ENCODE peak calls at places on chromosomes 1 and 21, in seven cellular contexts. H, Q, N, V, I, L and G are unnamed samples.

GRCh38 chr1:191255354-191256057 is 777.8 kb upstream of the BRINP3 start:
- ATAC-seq in H (no peak), Q (no peak), N (no peak), V (no peak), I (no peak), L (no peak), G (no peak)

GRCh38 chr1:176696109-176696508 is 233.1 kb downstream of the PAPPA2 start:
- ATAC-seq in H (no peak), Q (no peak), N (no peak), V (no peak), I (no peak), L (no peak), G (no peak)

GRCh38 chr1:53197301-53198205 is 929 bp downstream of the CPT2 start:
- ATAC-seq in H (peak), Q (no peak), N (peak), V (no peak), I (no peak), L (no peak), G (peak)

GRCh38 chr1:213393860-213394259 is 342.8 kb downstream of the RPS6KC1 start:
- ATAC-seq in H (no peak), Q (no peak), N (no peak), V (no peak), I (no peak), L (no peak), G (no peak)

GRCh38 chr1:247322849-247323586 is 8.6 kb downstream of the ZNF496 start:
- ATAC-seq in H (no peak), Q (no peak), N (no peak), V (peak), I (peak), L (no peak), G (no peak)

GRCh38 chr1:156673387-156674121 is 3.7 kb downstream of the NES start:
- ATAC-seq in H (no peak), Q (no peak), N (no peak), V (no peak), I (no peak), L (no peak), G (no peak)

GRCh38 chr1:197787623-197788536 is 12.6 kb upstream of the DENND1B start:
- ATAC-seq in H (no peak), Q (no peak), N (no peak), V (no peak), I (peak), L (no peak), G (no peak)

GRCh38 chr1:2505461-2505994 is 20.9 kb downstream of the PANK4 start:
- ATAC-seq in H (peak), Q (peak), N (no peak), V (no peak), I (no peak), L (no peak), G (no peak)

GRCh38 chr1:57340361-57341192 is 83.3 kb downstream of the DAB1 start:
- ATAC-seq in H (no peak), Q (no peak), N (no peak), V (no peak), I (no peak), L (no peak), G (no peak)

GRCh38 chr21:32886339-32886738 is 114.8 kb upstream of the PAXBP1 start:
- ATAC-seq in H (peak), Q (peak), N (no peak), V (peak), I (peak), L (peak), G (no peak)

GRCh38 chr1:2145946-2146835 is 48.4 kb downstream of the FAAP20 start:
- ATAC-seq in H (no peak), Q (no peak), N (no peak), V (peak), I (peak), L (peak), G (no peak)

GRCh38 chr1:175118375-175118774 is 50.7 kb downstream of the TNN start:
- ATAC-seq in H (no peak), Q (no peak), N (no peak), V (no peak), I (no peak), L (no peak), G (no peak)

GRCh38 chr1:203428981-203429599 is 46.5 kb upstream of the PRELP start:
- ATAC-seq in H (no peak), Q (no peak), N (peak), V (no peak), I (no peak), L (no peak), G (peak)

GRCh38 chr1:216913966-216914365 is 190.7 kb upstream of the ESRRG start:
- ATAC-seq in H (no peak), Q (no peak), N (no peak), V (no peak), I (no peak), L (no peak), G (no peak)

GRCh38 chr1:906532-907420 is 16.9 kb upstream of the SAMD11 start:
- ATAC-seq in H (peak), Q (no peak), N (no peak), V (no peak), I (no peak), L (no peak), G (no peak)

GRCh38 chr1:54679055-54679643 is 36.5 kb upstream of the TTC4 start:
- ATAC-seq in H (no peak), Q (no peak), N (no peak), V (no peak), I (no peak), L (no peak), G (no peak)

GRCh38 chr1:213303286-213303685 is 252.2 kb downstream of the RPS6KC1 start:
- ATAC-seq in H (peak), Q (no peak), N (no peak), V (no peak), I (no peak), L (no peak), G (no peak)

GRCh38 chr21:37041706-37042271 is 31.1 kb downstream of the PIGP start:
- ATAC-seq in H (no peak), Q (no peak), N (no peak), V (no peak), I (no peak), L (no peak), G (no peak)

GRCh38 chr1:98991127-98992003 is 13.3 kb downstream of the PLPPR5 start:
- ATAC-seq in H (peak), Q (no peak), N (no peak), V (no peak), I (no peak), L (peak), G (no peak)

GRCh38 chr21:14911351-14911750 is 153.4 kb downstream of the NRIP1 start:
- ATAC-seq in H (peak), Q (no peak), N (no peak), V (no peak), I (no peak), L (no peak), G (no peak)

GRCh38 chr1:12383001-12383400 is 153.2 kb downstream of the VPS13D start:
- ATAC-seq in H (no peak), Q (no peak), N (no peak), V (no peak), I (no peak), L (no peak), G (no peak)

GRCh38 chr1:184891440-184891839 is 82.9 kb downstream of the NIBAN1 start:
- ATAC-seq in H (no peak), Q (no peak), N (no peak), V (no peak), I (no peak), L (no peak), G (no peak)

GRCh38 chr1:69671363-69672010 is 103.8 kb downstream of the LRRC7 start:
- ATAC-seq in H (no peak), Q (no peak), N (no peak), V (no peak), I (no peak), L (no peak), G (no peak)

GRCh38 chr1:248851390-248851789 is 7.5 kb downstream of the ZNF692 start:
- ATAC-seq in H (no peak), Q (peak), N (no peak), V (no peak), I (no peak), L (no peak), G (peak)

GRCh38 chr1:168833352-168833751 is 104.3 kb upstream of the DPT start:
- ATAC-seq in H (no peak), Q (peak), N (no peak), V (peak), I (no peak), L (peak), G (no peak)

GRCh38 chr1:202315576-202316168 is 26.1 kb downstream of the UBE2T start:
- ATAC-seq in H (peak), Q (peak), N (peak), V (peak), I (peak), L (peak), G (peak)

GRCh38 chr21:16309250-16309971 is 579.6 kb downstream of the USP25 start:
- ATAC-seq in H (no peak), Q (no peak), N (peak), V (no peak), I (no peak), L (no peak), G (no peak)

GRCh38 chr1:217713223-217713622 is 82.1 kb downstream of the SPATA17 start:
- ATAC-seq in H (peak), Q (no peak), N (no peak), V (no peak), I (no peak), L (no peak), G (no peak)

GRCh38 chr1:44820328-44820944 is 12.1 kb downstream of the BTBD19 start:
- ATAC-seq in H (peak), Q (no peak), N (peak), V (no peak), I (no peak), L (no peak), G (peak)

GRCh38 chr1:35883681-35884155 is 709 bp downstream of the AGO1 start:
- ATAC-seq in H (peak), Q (no peak), N (peak), V (no peak), I (peak), L (no peak), G (peak)

GRCh38 chr1:19495000-19495656 is 9.8 kb upstream of the CAPZB start:
- ATAC-seq in H (no peak), Q (no peak), N (peak), V (no peak), I (no peak), L (no peak), G (peak)

GRCh38 chr1:19818324-19818723 is 3.2 kb upstream of the RNF186 start:
- ATAC-seq in H (no peak), Q (no peak), N (peak), V (no peak), I (no peak), L (no peak), G (no peak)

GRCh38 chr1:197464039-197464438 is 196.0 kb downstream of the CRB1 start:
- ATAC-seq in H (no peak), Q (no peak), N (peak), V (no peak), I (no peak), L (no peak), G (peak)

GRCh38 chr1:88768187-88768586 is 84.1 kb downstream of the PKN2 start:
- ATAC-seq in H (no peak), Q (no peak), N (no peak), V (no peak), I (no peak), L (no peak), G (no peak)

GRCh38 chr1:231628207-231628876 is 1.8 kb downstream of the DISC1 start:
- ATAC-seq in H (peak), Q (no peak), N (no peak), V (no peak), I (no peak), L (peak), G (no peak)

GRCh38 chr1:80582980-80583379 is 1217.8 kb upstream of the ADGRL2 start:
- ATAC-seq in H (no peak), Q (no peak), N (no peak), V (no peak), I (no peak), L (no peak), G (no peak)

GRCh38 chr1:155650231-155650757 is 38.3 kb downstream of the YY1AP1 start:
- ATAC-seq in H (no peak), Q (no peak), N (no peak), V (no peak), I (no peak), L (no peak), G (no peak)

GRCh38 chr21:38937286-38937790 is 131.6 kb downstream of the ETS2 start:
- ATAC-seq in H (no peak), Q (no peak), N (no peak), V (no peak), I (no peak), L (no peak), G (no peak)

GRCh38 chr1:181718034-181718433 is 234.7 kb downstream of the CACNA1E start:
- ATAC-seq in H (no peak), Q (no peak), N (no peak), V (no peak), I (no peak), L (no peak), G (no peak)

GRCh38 chr1:26733392-26733791 is 37.6 kb downstream of the ARID1A start:
- ATAC-seq in H (no peak), Q (no peak), N (no peak), V (no peak), I (peak), L (no peak), G (no peak)